ENCODE peak calls at places on chromosomes 5 and 9, in seven cellular contexts. B is fibroblast of the aortic adventitia, L is uterus, N is GM12865, O is A549, C is dorsolateral prefrontal cortex, U is HCT116. J is an unnamed sample.

GRCh38 chr5:179319741-179320281 is 25.4 kb downstream of the ADAMTS2 start:
- DNase-seq in B (peak; percentile 52), L (no peak), N (no peak), O (no peak), C (no peak), U (no peak), J (no peak)

GRCh38 chr5:135287551-135287950 is 111.5 kb downstream of the MACROH2A1 start:
- DNase-seq in B (no peak), L (no peak), N (no peak), O (no peak), C (no peak), U (no peak), J (no peak)

GRCh38 chr9:78439192-78439865 is 142.4 kb downstream of the PSAT1 start:
- DNase-seq in B (peak; percentile 86), L (peak; percentile 60), N (peak; percentile 81), O (peak; percentile 69), C (peak; percentile 89), U (peak; percentile 62), J (peak; percentile 82)

GRCh38 chr5:94746731-94747124 is 128.3 kb downstream of the SLF1 start:
- DNase-seq in B (peak; percentile 34), L (no peak), N (peak; percentile 75), O (no peak), C (no peak), U (no peak), J (no peak)

GRCh38 chr5:73436535-73437125 is 11.9 kb downstream of the FOXD1 start:
- DNase-seq in B (no peak), L (no peak), N (no peak), O (no peak), C (no peak), U (no peak), J (no peak)

GRCh38 chr9:133904371-133905090 is 87.6 kb downstream of the VAV2 start:
- DNase-seq in B (peak; percentile 7), L (no peak), N (no peak), O (no peak), C (no peak), U (no peak), J (no peak)

GRCh38 chr9:118459832-118460425 is 755.7 kb downstream of the TLR4 start:
- DNase-seq in B (no peak), L (no peak), N (no peak), O (no peak), C (no peak), U (no peak), J (no peak)

GRCh38 chr5:173278641-173279040 is 43.6 kb upstream of the NKX2-5 start:
- DNase-seq in B (no peak), L (no peak), N (no peak), O (no peak), C (no peak), U (no peak), J (no peak)

GRCh38 chr5:96572864-96573512 is 89.2 kb upstream of the CAST start:
- DNase-seq in B (peak; percentile 80), L (no peak), N (no peak), O (peak; percentile 55), C (no peak), U (no peak), J (no peak)

GRCh38 chr5:179146277-179146676 is 86.1 kb downstream of the ZNF354C start:
- DNase-seq in B (no peak), L (no peak), N (no peak), O (no peak), C (no peak), U (no peak), J (no peak)

GRCh38 chr9:70410368-70410767 is 4.1 kb downstream of the KLF9 start:
- DNase-seq in B (peak; percentile 70), L (no peak), N (no peak), O (no peak), C (no peak), U (no peak), J (no peak)

GRCh38 chr9:109815366-109815947 is 35.5 kb downstream of the PALM2AKAP2 start:
- DNase-seq in B (peak; percentile 41), L (no peak), N (no peak), O (no peak), C (no peak), U (no peak), J (no peak)

GRCh38 chr5:558326-558725 is 34.1 kb upstream of the SLC9A3 start:
- DNase-seq in B (no peak), L (no peak), N (no peak), O (no peak), C (no peak), U (no peak), J (no peak)

GRCh38 chr9:98118640-98119601 is at the start of gene TRIM14:
- DNase-seq in B (peak; percentile 19), L (peak; percentile 30), N (peak; percentile 80), O (peak; percentile 83), C (no peak), U (peak; percentile 18), J (peak; percentile 29)

GRCh38 chr9:134215709-134216448 is 51.5 kb upstream of the RNU6ATAC start:
- DNase-seq in B (no peak), L (no peak), N (no peak), O (no peak), C (peak; percentile 51), U (no peak), J (no peak)

GRCh38 chr5:21173526-21173925 is 1185.5 kb upstream of the CDH18 start:
- DNase-seq in B (no peak), L (no peak), N (no peak), O (no peak), C (no peak), U (no peak), J (no peak)

DNA sequence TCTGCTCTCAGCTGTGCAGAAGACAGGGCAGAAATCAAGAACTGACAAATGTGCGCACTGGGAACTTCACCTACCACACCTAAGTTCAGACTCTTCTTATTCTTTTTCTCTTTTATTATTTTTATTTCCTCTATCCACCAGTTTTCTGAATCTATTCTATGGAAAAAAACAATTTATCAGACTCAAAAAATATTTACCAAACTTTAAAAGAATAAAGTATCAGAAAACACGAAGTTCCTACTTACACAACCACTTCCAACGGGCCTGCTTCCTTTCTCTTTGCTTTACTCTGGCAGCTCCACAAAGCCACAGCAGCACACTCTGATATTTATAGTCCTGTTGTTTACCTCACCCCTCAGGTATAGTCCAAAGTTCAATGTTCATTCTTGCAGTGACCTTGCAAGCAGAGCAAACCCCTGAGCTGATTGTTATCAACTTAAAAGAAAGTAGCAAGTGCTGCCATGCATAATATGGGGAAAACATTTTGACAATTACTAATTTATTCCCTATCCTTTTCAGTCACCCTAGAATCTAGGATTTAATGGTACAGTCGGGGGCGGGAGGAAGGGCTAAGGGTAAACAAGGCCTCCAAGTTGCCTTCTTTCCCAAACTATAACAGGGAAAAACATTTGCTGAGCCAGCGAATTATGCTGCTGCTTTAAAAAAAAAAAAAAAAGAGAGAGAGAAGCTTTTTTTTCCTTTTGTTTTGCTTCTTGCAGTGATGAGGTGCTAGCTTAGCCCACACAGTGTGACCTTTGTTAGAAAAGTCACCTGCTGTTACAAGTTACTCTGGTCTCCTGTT is at the start of gene SELENOP:
- DNase-seq in B (peak; percentile 26), L (peak; percentile 82), N (no peak), O (no peak), C (peak; percentile 74), U (peak; percentile 24), J (peak; percentile 76)
- H3K4me3 ChIP-seq in B (no peak within 1 kb of the TSS), L (peak within 1 kb of the TSS; percentile 54), N (no peak within 1 kb of the TSS), O (no peak within 1 kb of the TSS), C (peak within 1 kb of the TSS; percentile 65), U (peak within 1 kb of the TSS; percentile 18), J (peak within 1 kb of the TSS; percentile 65)

GRCh38 chr9:34576593-34576935 is 13.0 kb downstream of the CNTFR start:
- DNase-seq in B (no peak), L (no peak), N (no peak), O (no peak), C (no peak), U (no peak), J (no peak)

GRCh38 chr9:34579097-34579818 is 10.3 kb downstream of the CNTFR start:
- DNase-seq in B (no peak), L (no peak), N (no peak), O (no peak), C (no peak), U (no peak), J (no peak)

GRCh38 chr9:34576943-34577634 is 12.4 kb downstream of the CNTFR start:
- DNase-seq in B (no peak), L (no peak), N (no peak), O (no peak), C (no peak), U (no peak), J (no peak)

GRCh38 chr9:34578241-34579096 is 11.1 kb downstream of the CNTFR start:
- DNase-seq in B (peak; percentile 23), L (no peak), N (no peak), O (no peak), C (no peak), U (no peak), J (no peak)

DNA sequence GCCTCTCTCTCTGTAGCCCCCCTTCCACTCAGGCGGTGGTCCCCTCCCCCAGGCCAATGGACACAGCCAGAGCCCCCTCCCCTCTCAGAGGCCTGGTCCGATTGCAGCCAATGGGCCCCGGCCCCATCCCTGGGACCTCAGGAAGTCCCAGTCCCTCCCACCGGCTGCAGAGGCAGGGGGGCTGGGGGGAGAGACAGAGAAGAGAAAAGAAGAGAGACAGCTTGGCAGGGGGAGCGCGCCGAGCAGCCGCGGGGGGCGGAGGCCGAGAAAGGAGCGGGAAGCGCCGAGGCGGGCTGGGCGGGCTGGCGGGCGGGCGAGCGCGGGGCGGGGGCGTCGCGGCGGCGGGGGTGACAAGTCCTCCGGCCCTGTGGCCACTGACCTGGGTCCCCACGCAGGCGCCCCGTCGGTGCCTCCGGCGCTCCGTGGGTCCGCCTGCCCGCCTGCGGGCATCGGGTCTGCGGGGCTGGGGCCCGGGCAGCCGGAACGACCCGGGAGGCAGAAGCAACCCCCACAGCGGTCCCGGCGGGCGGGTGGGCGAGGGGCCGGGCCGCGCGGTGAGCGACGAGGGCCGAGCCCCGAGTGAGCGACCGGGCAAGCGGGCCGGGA is 11.8 kb downstream of the CNTFR start:
- DNase-seq in B (no peak), L (no peak), N (no peak), O (no peak), C (no peak), U (no peak), J (no peak)
- H3K4me3 ChIP-seq in B (no peak overlapping the region), L (peak overlapping the region; percentile 30), N (no peak overlapping the region), O (no peak overlapping the region), C (peak overlapping the region; percentile 57), U (no peak overlapping the region), J (peak overlapping the region; percentile 67)

GRCh38 chr9:34654317-34655083 is 2.5 kb downstream of the IL11RA start:
- DNase-seq in B (peak; percentile 93), L (peak; percentile 87), N (no peak), O (no peak), C (peak; percentile 77), U (no peak), J (peak; percentile 68)
- H3K4me3 ChIP-seq in B (peak overlapping the region; percentile 3), L (no peak overlapping the region), N (no peak overlapping the region), O (no peak overlapping the region), C (no peak overlapping the region), U (no peak overlapping the region), J (peak overlapping the region; percentile 4)

GRCh38 chr9:19495186-19496028 is 86.6 kb downstream of the ACER2 start:
- DNase-seq in B (no peak), L (no peak), N (no peak), O (no peak), C (no peak), U (no peak), J (no peak)

GRCh38 chr9:19493845-19494244 is 85.0 kb downstream of the ACER2 start:
- DNase-seq in B (no peak), L (no peak), N (no peak), O (no peak), C (no peak), U (no peak), J (no peak)

GRCh38 chr9:19490269-19490668 is 81.5 kb downstream of the ACER2 start:
- DNase-seq in B (no peak), L (no peak), N (no peak), O (no peak), C (no peak), U (no peak), J (no peak)

GRCh38 chr9:19492775-19493173 is 84.0 kb downstream of the ACER2 start:
- DNase-seq in B (no peak), L (no peak), N (no peak), O (no peak), C (no peak), U (no peak), J (no peak)

GRCh38 chr9:19493174-19493811 is 84.5 kb downstream of the ACER2 start:
- DNase-seq in B (peak; percentile 91), L (peak; percentile 28), N (peak; percentile 58), O (peak; percentile 62), C (peak; percentile 65), U (peak; percentile 33), J (peak; percentile 19)
- H3K4me3 ChIP-seq in B (peak overlapping the region; percentile 57), L (peak overlapping the region; percentile 38), N (no peak overlapping the region), O (no peak overlapping the region), C (peak overlapping the region; percentile 49), U (no peak overlapping the region), J (peak overlapping the region; percentile 45)